ENCODE peak calls at places on chromosomes 5 and 9, in eight cellular contexts. V is activated CD8-positive, alpha-beta T cell treated with anti-CD3 and anti-CD28 coated beads for 36 hours; B is body of pancreas; Q is GM13976; R is endothelial cell; T is PC-3; L is GM20000; N is transverse colon. G is an unnamed sample.
A peak's percentile ranks its signal among the peaks of the same experiment; 100 is the strongest.

GRCh38 chr5:180401236-180401907 is 48.2 kb upstream of the GFPT2 start:
- DNase-seq in V (no peak), B (no peak), Q (no peak), R (no peak), T (no peak), L (no peak), N (no peak), G (no peak)

GRCh38 chr5:94218374-94218773 is 400.0 kb downstream of the KIAA0825 start:
- DNase-seq in V (no peak), B (no peak), Q (no peak), R (no peak), T (peak; percentile 57), L (no peak), N (no peak), G (no peak)

GRCh38 chr5:154403234-154403633 is 42.6 kb upstream of the SAP30L start:
- DNase-seq in V (no peak), B (no peak), Q (no peak), R (no peak), T (no peak), L (no peak), N (no peak), G (no peak)

GRCh38 chr5:149641000-149641576 is 59.8 kb downstream of the ARHGEF37 start:
- DNase-seq in V (no peak), B (peak; percentile 20), Q (no peak), R (no peak), T (no peak), L (no peak), N (peak; percentile 81), G (peak; percentile 79)

GRCh38 chr5:136166909-136167308 is 26.1 kb downstream of the SMIM32 start:
- DNase-seq in V (no peak), B (no peak), Q (peak; percentile 17), R (no peak), T (no peak), L (no peak), N (no peak), G (no peak)

GRCh38 chr5:36459191-36460135 is 146.9 kb upstream of the SLC1A3 start:
- DNase-seq in V (no peak), B (no peak), Q (no peak), R (no peak), T (peak; percentile 83), L (no peak), N (no peak), G (no peak)

GRCh38 chr5:140116716-140117115 is 2.8 kb downstream of the PURA start:
- DNase-seq in V (no peak), B (no peak), Q (no peak), R (no peak), T (peak; percentile 53), L (no peak), N (no peak), G (no peak)

GRCh38 chr5:179832039-179832745 is 11.5 kb downstream of the SQSTM1 start:
- DNase-seq in V (no peak), B (no peak), Q (no peak), R (no peak), T (no peak), L (no peak), N (no peak), G (no peak)

GRCh38 chr5:75509956-75510355 is 1.5 kb downstream of the CERT1 start:
- DNase-seq in V (no peak), B (peak; percentile 18), Q (peak; percentile 31), R (no peak), T (peak; percentile 9), L (peak; percentile 28), N (no peak), G (no peak)

GRCh38 chr9:20651926-20652325 is 29.6 kb upstream of the MLLT3 start:
- DNase-seq in V (no peak), B (no peak), Q (no peak), R (no peak), T (no peak), L (no peak), N (no peak), G (no peak)

GRCh38 chr5:117486879-117487391 is 912.3 kb upstream of the SEMA6A start:
- DNase-seq in V (no peak), B (no peak), Q (no peak), R (no peak), T (no peak), L (no peak), N (peak; percentile 9), G (no peak)

GRCh38 chr5:83715316-83716060 is 5.2 kb downstream of the HAPLN1 start:
- DNase-seq in V (no peak), B (no peak), Q (no peak), R (no peak), T (peak; percentile 21), L (no peak), N (no peak), G (no peak)

GRCh38 chr9:130448771-130449170 is 4.0 kb downstream of the ASS1 start:
- DNase-seq in V (no peak), B (no peak), Q (no peak), R (no peak), T (no peak), L (no peak), N (no peak), G (no peak)

GRCh38 chr9:16068476-16068875 is 515.6 kb downstream of the CCDC171 start:
- DNase-seq in V (no peak), B (no peak), Q (no peak), R (no peak), T (no peak), L (no peak), N (no peak), G (no peak)

GRCh38 chr9:35845824-35846771 is 17.1 kb downstream of the TMEM8B start:
- DNase-seq in V (no peak), B (peak; percentile 38), Q (no peak), R (no peak), T (no peak), L (peak; percentile 47), N (no peak), G (peak; percentile 34)

GRCh38 chr9:129010267-129010975 is 17.7 kb downstream of the SH3GLB2 start:
- DNase-seq in V (no peak), B (no peak), Q (peak; percentile 35), R (no peak), T (no peak), L (no peak), N (no peak), G (no peak)

GRCh38 chr5:139207302-139208000 is 9.3 kb upstream of the SIL1 start:
- DNase-seq in V (no peak), B (no peak), Q (no peak), R (no peak), T (no peak), L (no peak), N (no peak), G (no peak)

GRCh38 chr5:97231025-97231636 is 48.1 kb upstream of the RIOK2 start:
- DNase-seq in V (peak; percentile 47), B (peak; percentile 55), Q (peak; percentile 31), R (peak; percentile 46), T (peak; percentile 79), L (peak; percentile 46), N (peak; percentile 18), G (no peak)
- TF ChIP-seq CTCF in V (peak; percentile 71), B (peak; percentile 72), Q (peak; percentile 62), R (peak; percentile 70), T (peak; percentile 92), L (peak; percentile 69), N (peak; percentile 74), G (peak; percentile 84)

DNA sequence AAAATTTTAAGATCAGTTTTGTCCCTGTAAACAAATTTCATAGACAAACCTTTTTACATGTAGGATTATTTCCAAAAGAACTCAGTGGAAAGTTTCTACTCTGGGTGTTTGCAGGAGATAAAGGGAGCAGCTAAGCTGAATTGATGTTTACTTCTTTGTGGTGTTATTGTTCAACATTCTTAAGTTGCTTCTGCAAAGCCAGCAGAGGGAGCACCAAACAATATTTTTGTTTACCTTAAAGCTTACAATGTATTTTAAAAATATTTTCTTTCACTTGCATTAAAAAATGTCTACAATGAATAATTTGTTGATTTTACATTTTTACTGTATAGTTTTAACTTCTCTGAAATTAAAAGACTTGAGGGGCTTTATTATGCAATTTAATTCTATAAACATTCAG is 135.5 kb downstream of the ATG10 start:
- DNase-seq in V (no peak), B (no peak), Q (no peak), R (no peak), T (peak; percentile 30), L (no peak), N (no peak), G (no peak)
- TF ChIP-seq CTCF in V (no peak), B (peak; percentile 22), Q (peak; percentile 35), R (peak; percentile 33), T (peak; percentile 76), L (no peak), N (peak; percentile 25), G (peak; percentile 35)

GRCh38 chr5:113119271-113119924 is 142.8 kb downstream of the DCP2 start:
- DNase-seq in V (no peak), B (no peak), Q (no peak), R (peak; percentile 15), T (no peak), L (no peak), N (peak; percentile 33), G (peak; percentile 70)

GRCh38 chr5:113124914-113125313 is 148.3 kb downstream of the DCP2 start:
- DNase-seq in V (no peak), B (no peak), Q (no peak), R (no peak), T (no peak), L (no peak), N (no peak), G (no peak)

GRCh38 chr5:113123563-113123962 is 147.0 kb downstream of the DCP2 start:
- DNase-seq in V (no peak), B (no peak), Q (no peak), R (peak; percentile 19), T (peak; percentile 19), L (no peak), N (no peak), G (no peak)

GRCh38 chr5:113118765-113119164 is 142.2 kb downstream of the DCP2 start:
- DNase-seq in V (no peak), B (no peak), Q (no peak), R (no peak), T (no peak), L (no peak), N (no peak), G (peak; percentile 67)

DNA sequence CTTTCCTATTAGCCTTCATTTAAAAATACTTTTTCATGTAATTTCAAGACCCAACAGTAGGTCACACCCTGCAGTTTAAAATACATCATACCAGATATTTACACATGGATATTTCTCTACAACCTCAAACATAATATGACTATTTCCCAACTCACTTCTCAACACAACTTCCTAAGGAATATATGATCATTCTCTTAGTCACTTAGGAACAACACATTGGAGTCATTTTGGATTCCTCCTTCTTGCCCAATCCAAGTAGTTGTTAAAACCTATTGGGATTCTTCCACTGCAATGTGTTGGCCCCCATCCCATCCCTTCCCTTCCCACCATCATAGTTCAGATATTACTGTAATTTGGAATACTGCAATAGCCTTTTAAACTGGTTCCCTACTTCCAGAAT is 145.5 kb downstream of the DCP2 start:
- DNase-seq in V (no peak), B (peak; percentile 26), Q (no peak), R (no peak), T (peak; percentile 90), L (no peak), N (no peak), G (no peak)
- TF ChIP-seq CTCF in V (no peak), B (no peak), Q (no peak), R (no peak), T (no peak), L (no peak), N (no peak), G (no peak)

DNA sequence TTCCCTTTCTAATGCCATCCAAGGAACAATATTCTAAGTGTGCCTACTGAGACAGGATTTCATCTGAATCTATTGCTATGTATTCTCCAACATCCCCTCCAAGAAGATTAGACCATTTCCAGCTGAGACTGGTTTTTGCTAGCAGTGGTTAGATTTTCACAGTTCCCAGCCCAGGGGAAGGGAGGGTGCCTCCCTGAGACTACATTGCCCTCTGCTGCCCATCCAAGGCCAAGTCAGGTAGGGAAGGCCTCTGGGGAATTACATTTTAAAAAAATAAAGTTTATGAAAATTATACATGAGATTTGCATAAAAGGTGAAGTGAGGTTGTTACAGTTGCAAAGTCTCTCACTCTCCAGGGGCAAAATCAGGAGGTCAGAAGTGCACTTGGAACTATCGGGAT is 28.0 kb upstream of the SYK start:
- DNase-seq in V (no peak), B (peak; percentile 34), Q (peak; percentile 20), R (no peak), T (peak; percentile 32), L (no peak), N (peak; percentile 26), G (no peak)
- TF ChIP-seq CTCF in V (no peak), B (peak; percentile 33), Q (peak; percentile 27), R (peak; percentile 38), T (peak; percentile 59), L (peak; percentile 24), N (peak; percentile 7), G (no peak)